ENCODE peak calls at places on chromosomes 4 and X, in eight cellular contexts. I, J, A, B, O, T, Q and F are unnamed samples.

GRCh38 chrX:39653656-39654055 is 444.1 kb downstream of the BCOR start:
- DNase-seq in J (peak; percentile 40), T (no peak), I (no peak), B (no peak), A (no peak), Q (no peak), O (no peak), F (no peak)

GRCh38 chr4:147984065-147984777 is 252.3 kb downstream of the ARHGAP10 start:
- DNase-seq in Q (no peak), O (peak; percentile 43), I (peak; percentile 54), B (no peak), T (no peak), A (no peak), J (peak; percentile 30), F (no peak)

GRCh38 chr4:170827562-170828260 is 738.0 kb upstream of the AADAT start:
- DNase-seq in J (no peak), A (no peak), Q (no peak), T (no peak), I (no peak), O (no peak), B (no peak), F (no peak)

GRCh38 chr4:146192060-146192459 is 16.5 kb downstream of the LSM6 start:
- DNase-seq in I (no peak), Q (no peak), J (no peak), B (no peak), A (no peak), T (no peak), O (peak; percentile 52), F (no peak)

GRCh38 chr4:168550071-168550766 is 53.4 kb downstream of the PALLD start:
- DNase-seq in O (no peak), Q (no peak), I (peak; percentile 31), B (no peak), J (peak; percentile 57), A (no peak), T (no peak), F (no peak)

GRCh38 chr4:2433609-2434350 is 15.0 kb downstream of the CFAP99 start:
- DNase-seq in Q (no peak), I (no peak), B (peak; percentile 26), T (no peak), O (no peak), A (peak; percentile 61), J (no peak), F (no peak)

GRCh38 chr4:150305995-150306394 is 227.8 kb downstream of the DCLK2 start:
- DNase-seq in T (no peak), A (no peak), J (peak; percentile 81), Q (no peak), B (no peak), O (no peak), I (peak; percentile 55), F (no peak)

GRCh38 chr4:1516261-1516660 is 110.0 kb upstream of the NKX1-1 start:
- DNase-seq in Q (no peak), I (no peak), T (no peak), A (peak; percentile 42), J (no peak), O (peak; percentile 18), B (no peak), F (no peak)

GRCh38 chr4:165715989-165716388 is 157.0 kb upstream of the TLL1 start:
- DNase-seq in J (peak; percentile 67), A (no peak), O (no peak), Q (no peak), T (no peak), B (no peak), I (no peak), F (no peak)

GRCh38 chr4:165716472-165716871 is 156.6 kb upstream of the TLL1 start:
- DNase-seq in I (no peak), T (no peak), B (no peak), J (no peak), Q (peak; percentile 16), A (no peak), O (no peak), F (no peak)

GRCh38 chr4:165714650-165715049 is 158.4 kb upstream of the TLL1 start:
- DNase-seq in B (no peak), I (no peak), O (no peak), T (no peak), A (no peak), J (no peak), Q (no peak), F (no peak)

GRCh38 chr4:165711912-165712311 is 161.1 kb upstream of the TLL1 start:
- DNase-seq in T (no peak), I (no peak), B (no peak), O (no peak), J (no peak), A (no peak), Q (no peak), F (no peak)

GRCh38 chr4:165715211-165715610 is 157.8 kb upstream of the TLL1 start:
- DNase-seq in Q (no peak), B (no peak), O (no peak), T (no peak), A (no peak), J (peak; percentile 60), I (no peak), F (no peak)
- TF ChIP-seq CTCF in Q (no peak), B (no peak), O (no peak), T (no peak), A (no peak), J (no peak), I (no peak), F (no peak)

GRCh38 chr4:10346023-10346422 is 111.2 kb downstream of the ZNF518B start:
- DNase-seq in I (peak; percentile 1), J (no peak), Q (no peak), T (no peak), A (no peak), O (no peak), B (no peak), F (no peak)

GRCh38 chr4:10348241-10348640 is 109.0 kb downstream of the ZNF518B start:
- DNase-seq in T (no peak), A (no peak), Q (no peak), J (no peak), I (no peak), O (no peak), B (no peak), F (no peak)

GRCh38 chr4:10347281-10347795 is 109.9 kb downstream of the ZNF518B start:
- DNase-seq in B (no peak), T (no peak), A (no peak), O (no peak), J (no peak), I (no peak), Q (no peak), F (no peak)

GRCh38 chr4:10345381-10345784 is 111.8 kb downstream of the ZNF518B start:
- DNase-seq in Q (no peak), I (no peak), T (no peak), A (no peak), B (no peak), J (no peak), O (no peak), F (no peak)

GRCh38 chr4:10347815-10348214 is 109.4 kb downstream of the ZNF518B start:
- DNase-seq in T (no peak), O (no peak), J (no peak), A (no peak), Q (no peak), B (no peak), I (no peak), F (no peak)
- H3K27ac ChIP-seq in T (no peak overlapping the region), O (no peak overlapping the region), J (no peak overlapping the region), A (no peak overlapping the region), Q (no peak overlapping the region), B (no peak overlapping the region), I (no peak overlapping the region), F (no peak overlapping the region)

DNA sequence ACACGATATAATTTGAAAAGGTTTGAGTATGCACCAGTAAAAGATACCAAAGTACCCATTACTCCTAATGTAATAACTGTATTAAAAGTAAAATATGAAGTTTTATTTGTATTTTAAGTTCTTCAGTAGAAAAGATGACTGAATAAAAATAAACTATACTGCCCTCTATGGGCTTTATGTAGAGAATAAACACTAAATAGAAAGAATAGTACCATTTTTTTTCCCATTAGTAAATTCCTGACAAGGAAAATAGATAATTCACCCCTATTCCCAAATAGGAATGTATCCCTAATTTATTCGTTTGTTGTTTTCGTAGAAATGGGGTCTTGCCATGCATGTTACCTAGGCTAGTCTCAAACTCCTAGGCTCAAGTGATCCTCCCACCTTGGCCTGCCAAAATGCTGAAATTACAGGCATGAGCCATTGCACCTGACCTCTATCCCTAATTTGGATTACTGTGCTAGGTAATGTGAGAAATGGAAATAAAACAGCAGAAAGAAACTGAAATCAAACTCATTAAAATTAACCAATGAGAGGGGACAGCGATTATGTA is 73.6 kb upstream of the COX18 start:
- DNase-seq in J (no peak), Q (no peak), A (no peak), T (no peak), I (no peak), O (no peak), B (no peak), F (no peak)
- TF ChIP-seq CTCF in J (no peak), Q (peak; percentile 49), A (peak; percentile 28), T (no peak), I (peak; percentile 31), O (no peak), B (no peak), F (no peak)

DNA sequence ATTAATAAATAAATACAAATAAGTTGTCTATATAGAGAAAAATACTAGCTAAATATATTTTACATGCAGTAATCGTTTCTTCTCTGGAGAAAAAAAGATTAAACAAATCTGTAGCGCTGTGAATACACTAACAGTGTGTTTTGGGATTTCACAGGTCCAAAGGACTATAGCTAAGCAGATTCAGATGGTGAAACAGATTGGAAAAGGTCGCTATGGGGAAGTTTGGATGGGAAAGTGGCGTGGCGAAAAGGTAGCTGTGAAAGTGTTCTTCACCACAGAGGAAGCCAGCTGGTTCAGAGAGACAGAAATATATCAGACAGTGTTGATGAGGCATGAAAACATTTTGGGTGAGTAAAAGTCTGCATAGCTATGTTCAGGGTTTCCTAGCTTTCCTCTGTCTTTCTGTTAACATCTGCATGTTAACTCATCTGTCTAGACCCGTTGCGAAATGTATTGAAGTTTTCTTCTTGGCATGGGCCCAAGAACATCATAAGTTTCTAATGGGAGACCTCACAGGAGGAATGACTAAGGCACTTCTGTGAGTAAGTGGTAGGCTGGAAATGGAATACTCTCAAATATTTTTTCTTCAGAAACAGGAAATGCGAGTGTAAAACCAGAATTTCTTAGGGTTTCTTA is 372.1 kb downstream of the BMPR1B start:
- DNase-seq in I (peak; percentile 99), J (peak; percentile 99), B (peak; percentile 25), Q (no peak), A (no peak), O (peak; percentile 31), T (no peak), F (peak; percentile 14)
- H3K27ac ChIP-seq in I (no peak overlapping the region), J (no peak overlapping the region), B (no peak overlapping the region), Q (no peak overlapping the region), A (no peak overlapping the region), O (peak overlapping the region; percentile 22), T (no peak overlapping the region), F (no peak overlapping the region)

DNA sequence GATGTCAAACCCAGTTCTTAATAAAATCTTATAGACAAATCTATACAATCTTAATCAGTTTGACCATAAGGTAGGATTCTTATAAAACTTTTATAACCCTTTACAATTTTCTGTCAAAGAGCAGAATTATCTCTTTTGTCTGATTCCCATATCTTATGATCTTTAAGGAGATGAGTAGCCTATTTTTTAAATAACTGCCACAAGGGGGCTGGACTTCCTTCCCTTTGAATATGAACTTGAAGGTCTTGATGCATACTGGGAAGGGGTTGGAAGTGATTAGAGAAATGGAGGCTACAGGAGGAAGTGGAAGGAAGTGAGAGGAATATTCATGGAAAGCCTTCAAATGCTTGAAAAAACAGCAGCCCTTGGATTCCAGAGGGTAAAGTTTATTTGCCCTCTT is 111.1 kb downstream of the APOOL start:
- DNase-seq in I (no peak), B (no peak), O (no peak), A (no peak), J (no peak), Q (no peak), T (no peak), F (no peak)
- TF ChIP-seq CTCF in I (no peak), B (no peak), O (no peak), A (no peak), J (no peak), Q (no peak), T (no peak), F (no peak)